ENCODE peak calls at places on chromosomes 4 and X, in four cellular contexts. A is body of pancreas, M is kidney epithelial cell, D is OCI-LY7. Z is an unnamed sample.

GRCh38 chrX:97132654-97133415 is 249.1 kb downstream of the RPA4 start:
- DNase-seq in A (no peak), M (peak), D (no peak), Z (no peak)

GRCh38 chrX:39396358-39396995 is 595.2 kb downstream of the MID1IP1 start:
- DNase-seq in A (no peak), M (no peak), D (no peak), Z (no peak)

GRCh38 chr4:71932941-71933340 is 98.9 kb upstream of the NPFFR2 start:
- DNase-seq in A (no peak), M (no peak), D (no peak), Z (no peak)

GRCh38 chrX:154986826-154987575 is 35.5 kb downstream of the F8 start:
- DNase-seq in A (no peak), M (no peak), D (peak), Z (peak)

GRCh38 chr4:142404191-142404611 is 441.9 kb downstream of the INPP4B start:
- DNase-seq in A (no peak), M (no peak), D (no peak), Z (no peak)

GRCh38 chr4:6908397-6909112 is 1.1 kb upstream of the TBC1D14 start:
- DNase-seq in A (no peak), M (no peak), D (no peak), Z (no peak)

GRCh38 chrX:103446665-103447302 is 70.4 kb downstream of the BEX3 start:
- DNase-seq in A (peak), M (no peak), D (no peak), Z (no peak)

GRCh38 chrX:139448996-139449395 is 81.5 kb upstream of the F9 start:
- DNase-seq in A (no peak), M (no peak), D (no peak), Z (no peak)

GRCh38 chr4:151098191-151098590 is 1.2 kb upstream of the RPS3A start:
- DNase-seq in A (peak), M (no peak), D (no peak), Z (no peak)

GRCh38 chrX:50877310-50877709 is 33.2 kb upstream of the BMP15 start:
- DNase-seq in A (no peak), M (no peak), D (no peak), Z (no peak)

GRCh38 chr4:163107754-163108153 is 58.9 kb downstream of the NAF1 start:
- DNase-seq in A (no peak), M (no peak), D (no peak), Z (peak)

GRCh38 chrX:124354648-124355047 is 8.3 kb downstream of the SH2D1A start:
- DNase-seq in A (no peak), M (no peak), D (no peak), Z (no peak)

GRCh38 chrX:103780701-103781402 is 4.2 kb downstream of the PLP1 start:
- DNase-seq in A (no peak), M (no peak), D (no peak), Z (no peak)

GRCh38 chr4:30720021-30720655 is at the start of gene PCDH7:
- DNase-seq in A (no peak), M (no peak), D (no peak), Z (no peak)

GRCh38 chr4:139704915-139705485 is 39.4 kb downstream of the MGST2 start:
- DNase-seq in A (no peak), M (no peak), D (peak), Z (peak)

GRCh38 chr4:109365944-109366343 is 63.5 kb upstream of the COL25A1 start:
- DNase-seq in A (no peak), M (peak), D (no peak), Z (no peak)

GRCh38 chr4:95761441-95761840 is 78.5 kb upstream of the PDHA2 start:
- DNase-seq in A (no peak), M (peak), D (no peak), Z (no peak)

GRCh38 chr4:10554694-10555093 is 97.5 kb upstream of the ZNF518B start:
- DNase-seq in A (peak), M (no peak), D (peak), Z (peak)

GRCh38 chr4:63430105-63430504 is 979.1 kb downstream of the TECRL start:
- DNase-seq in A (no peak), M (no peak), D (no peak), Z (no peak)

GRCh38 chr4:188971125-188971524 is 831.9 kb downstream of the TRIML1 start:
- DNase-seq in A (no peak), M (no peak), D (peak), Z (peak)

GRCh38 chrX:53831662-53832635 is 145.4 kb upstream of the HUWE1 start:
- DNase-seq in A (peak), M (no peak), D (peak), Z (peak)

GRCh38 chr4:89788243-89789072 is 48.5 kb downstream of the SNCA start:
- DNase-seq in A (peak), M (no peak), D (no peak), Z (no peak)

GRCh38 chr4:6749340-6750171 is 33.0 kb upstream of the KIAA0232 start:
- DNase-seq in A (peak), M (no peak), D (no peak), Z (no peak)

GRCh38 chrX:10756365-10756915 is 136.1 kb upstream of the MID1 start:
- DNase-seq in A (peak), M (peak), D (no peak), Z (peak)

GRCh38 chrX:153610834-153611209 is 11.9 kb upstream of the CCNQ start:
- DNase-seq in A (no peak), M (no peak), D (no peak), Z (no peak)
- H3K4me3 ChIP-seq in A (no peak), M (no peak), D (no peak), Z (no peak)

DNA sequence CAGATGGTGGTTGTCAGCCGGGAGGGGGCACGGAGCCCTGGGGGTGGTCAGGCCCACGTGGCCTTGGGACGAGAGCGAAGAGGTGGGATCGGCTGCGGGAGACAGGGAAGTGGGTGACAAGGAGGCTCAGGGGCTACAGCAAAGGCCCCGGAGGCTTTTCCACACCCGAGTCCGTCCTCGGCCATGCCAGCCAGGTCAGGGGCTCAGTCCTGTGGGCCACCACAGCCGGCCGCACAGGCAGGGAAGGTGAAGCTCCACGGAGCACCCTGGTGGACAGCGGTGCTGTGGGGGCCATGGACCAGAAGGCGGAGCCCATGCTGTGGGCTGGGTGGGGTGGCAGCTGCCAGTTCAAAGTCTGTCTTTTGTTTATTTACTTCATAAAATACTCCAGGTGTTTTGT is 18.5 kb downstream of the PCGF3 start:
- DNase-seq in A (no peak), M (no peak), D (no peak), Z (no peak)
- H3K4me3 ChIP-seq in A (no peak), M (no peak), D (no peak), Z (no peak)

GRCh38 chr4:40099010-40099409 is 42.4 kb downstream of the N4BP2 start:
- DNase-seq in A (no peak), M (no peak), D (no peak), Z (no peak)
- H3K4me3 ChIP-seq in A (no peak), M (no peak), D (no peak), Z (no peak)

GRCh38 chr4:131540256-131540655 is 1608.8 kb upstream of the PCDH10 start:
- DNase-seq in A (no peak), M (no peak), D (no peak), Z (no peak)

GRCh38 chr4:131531087-131531486 is 1618.0 kb upstream of the PCDH10 start:
- DNase-seq in A (no peak), M (no peak), D (no peak), Z (no peak)

GRCh38 chr4:131534944-131535640 is 1614.0 kb upstream of the PCDH10 start:
- DNase-seq in A (no peak), M (peak), D (no peak), Z (no peak)
- H3K4me3 ChIP-seq in A (no peak), M (no peak), D (no peak), Z (no peak)

GRCh38 chr4:153683763-153684181 is 308 bp upstream of the TLR2 start:
- DNase-seq in A (no peak), M (no peak), D (no peak), Z (no peak)
- H3K4me3 ChIP-seq in A (peak), M (peak), D (no peak), Z (no peak)